ENCODE peak calls at places on chromosomes 2 and 18, in seven cellular contexts. Q is tibial nerve; U is adrenal gland; Z is naive thymus-derived CD4-positive, alpha-beta T cell; K is tibial artery; M is CD4-positive, alpha-beta memory T cell; N is neural progenitor cell. O is an unnamed sample. For H3K4me1, the result is how much of the 10 kb centered on the place peaks cover.

GRCh38 chr2:66189598-66189997 is 245.3 kb upstream of the MEIS1 start:
- DNase-seq in U (peak), Q (no peak), N (no peak), Z (no peak), K (peak), M (no peak), O (no peak)

GRCh38 chr2:162200636-162201035 is 42.6 kb downstream of the FAP start:
- DNase-seq in Q (no peak), K (no peak), M (no peak), N (no peak), Z (no peak), U (no peak), O (no peak)

GRCh38 chr2:183608747-183609146 is 484.5 kb downstream of the NUP35 start:
- DNase-seq in Q (no peak), M (no peak), N (no peak), U (no peak), K (no peak), Z (no peak), O (no peak)

GRCh38 chr2:75607988-75608683 is 38.4 kb upstream of the MRPL19 start:
- DNase-seq in Q (no peak), K (no peak), M (no peak), N (peak), Z (no peak), U (no peak), O (no peak)

GRCh38 chr2:188305271-188305670 is 13.6 kb downstream of the GULP1 start:
- DNase-seq in K (no peak), Q (no peak), Z (no peak), U (no peak), N (peak), M (no peak), O (no peak)

GRCh38 chr2:26913599-26914285 is 56.7 kb upstream of the MAPRE3 start:
- DNase-seq in M (no peak), N (peak), U (no peak), Z (no peak), K (no peak), Q (no peak), O (no peak)

GRCh38 chr2:37625156-37625555 is 46.3 kb downstream of the CDC42EP3 start:
- DNase-seq in Q (no peak), M (no peak), K (no peak), N (no peak), U (no peak), Z (no peak), O (no peak)

GRCh38 chr18:10057808-10058791 is 144.3 kb downstream of the VAPA start:
- DNase-seq in N (no peak), Z (no peak), U (no peak), K (peak), M (no peak), Q (peak), O (no peak)

GRCh38 chr2:185127412-185127811 is 529.1 kb downstream of the ZNF804A start:
- DNase-seq in N (no peak), K (no peak), U (no peak), Z (no peak), M (no peak), Q (no peak), O (no peak)

GRCh38 chr2:105391058-105391627 is 7.7 kb downstream of the FHL2 start:
- DNase-seq in N (no peak), Z (no peak), Q (no peak), U (no peak), M (no peak), K (no peak), O (no peak)

GRCh38 chr2:48905696-48906095 is 150.2 kb upstream of the LHCGR start:
- DNase-seq in N (no peak), Z (no peak), M (no peak), Q (peak), K (peak), U (no peak), O (no peak)

GRCh38 chr2:1072258-1072657 is 121.6 kb downstream of the SNTG2 start:
- DNase-seq in Q (no peak), K (no peak), Z (no peak), N (no peak), U (no peak), M (no peak), O (no peak)

GRCh38 chr2:128178650-128179460 is 87.9 kb downstream of the UGGT1 start:
- DNase-seq in Z (peak), Q (no peak), U (peak), K (no peak), N (peak), M (peak), O (peak)

GRCh38 chr18:8140841-8141501 is 468.3 kb upstream of the RAB12 start:
- DNase-seq in Z (no peak), M (no peak), U (peak), Q (no peak), K (no peak), N (no peak), O (peak)

GRCh38 chr2:51120754-51121280 is 88.9 kb upstream of the NRXN1 start:
- DNase-seq in Z (no peak), N (no peak), M (no peak), Q (no peak), K (no peak), U (no peak), O (no peak)

GRCh38 chr2:240399419-240400318 is 35.8 kb upstream of the GPC1 start:
- DNase-seq in Z (no peak), U (no peak), Q (peak), N (no peak), K (peak), M (no peak), O (peak)

GRCh38 chr2:16773080-16773713 is 107.6 kb upstream of the CYRIA start:
- DNase-seq in Z (no peak), K (no peak), Q (no peak), U (peak), N (peak), M (no peak), O (no peak)

GRCh38 chr2:29290293-29291052 is 175.3 kb downstream of the CLIP4 start:
- DNase-seq in M (no peak), Z (no peak), K (no peak), U (no peak), Q (no peak), N (peak), O (no peak)

GRCh38 chr2:200177971-200178911 is 128.3 kb upstream of the SPATS2L start:
- DNase-seq in M (no peak), U (no peak), K (no peak), Q (peak), N (no peak), Z (no peak), O (peak)

GRCh38 chr2:212711851-212712250 is 173.2 kb upstream of the ERBB4 start:
- DNase-seq in M (no peak), Q (no peak), Z (no peak), K (no peak), N (no peak), U (no peak), O (no peak)

DNA sequence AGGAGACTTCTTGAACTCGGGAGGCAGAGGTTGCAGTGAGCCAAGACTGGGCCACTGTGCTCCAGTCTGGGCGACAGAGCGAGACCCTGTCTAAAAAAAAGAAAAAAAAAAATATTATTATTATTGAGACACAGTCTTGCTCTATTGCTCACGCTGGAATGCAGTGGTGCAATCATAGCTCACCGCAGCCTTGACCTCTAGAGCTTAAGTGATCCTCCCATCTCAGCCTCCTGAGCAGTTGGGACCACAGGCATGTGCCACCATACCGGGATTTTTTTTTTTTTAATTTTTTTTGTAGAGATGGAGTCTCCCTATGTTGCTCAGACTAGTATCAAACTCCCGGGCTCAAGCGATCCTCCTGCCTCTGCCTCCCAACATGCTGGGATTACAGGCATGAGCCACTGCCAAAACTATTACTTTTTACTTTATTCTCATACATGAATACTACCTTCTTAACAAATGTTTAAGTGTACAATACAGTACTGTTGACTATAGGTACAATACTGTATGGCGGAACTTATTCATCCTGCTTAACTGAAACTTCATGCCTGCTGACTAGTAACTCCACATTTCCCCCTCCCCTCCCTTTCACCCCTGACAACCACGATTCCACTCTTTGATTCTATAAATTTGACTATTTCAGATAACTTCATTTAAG is 15.5 kb downstream of the FBXO11 start:
- DNase-seq in N (no peak), M (no peak), K (no peak), Q (no peak), U (no peak), Z (no peak), O (no peak)
- H3K4me1 ChIP-seq in N (under half), M (half or more), K (half or more), Q (under half), U (half or more), Z (under half), O (under half)

GRCh38 chr2:46696966-46697829 is 217.8 kb downstream of the TMEM247 start:
- DNase-seq in U (no peak), K (no peak), M (no peak), Z (no peak), Q (no peak), N (no peak), O (no peak)
- H3K4me1 ChIP-seq in U (under half), K (under half), M (under half), Z (under half), Q (under half), N (under half), O (under half)

DNA sequence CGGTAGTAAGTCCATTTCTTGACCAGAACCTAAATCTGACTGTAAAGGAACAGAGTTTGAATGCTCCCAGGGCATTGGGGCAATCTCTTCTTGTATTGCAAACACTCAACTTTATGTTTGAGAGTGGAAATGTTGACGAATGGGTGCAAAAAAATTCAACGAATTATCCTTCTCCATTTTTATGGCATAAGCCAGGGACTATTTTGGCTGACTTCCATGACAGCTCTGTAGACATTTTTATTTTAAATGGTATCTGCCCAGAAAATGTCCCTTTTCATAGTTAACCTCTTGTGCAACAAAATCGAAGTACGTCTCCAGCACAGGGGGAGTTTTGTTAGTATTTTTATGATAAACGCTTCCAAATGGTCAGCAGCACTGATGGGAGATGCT is 3.7 kb downstream of the MLPH start:
- DNase-seq in Z (no peak), U (no peak), Q (no peak), K (no peak), M (no peak), N (no peak), O (no peak)
- H3K4me1 ChIP-seq in Z (under half), U (under half), Q (under half), K (under half), M (under half), N (under half), O (under half)

GRCh38 chr2:64654063-64654811 is 524 bp upstream of the SERTAD2 start:
- DNase-seq in U (peak), N (peak), Z (peak), M (peak), Q (peak), K (peak), O (peak)
- H3K4me1 ChIP-seq in U (under half), N (under half), Z (under half), M (under half), Q (under half), K (under half), O (under half)

GRCh38 chr2:20593072-20594034 is 57.5 kb downstream of the HS1BP3 start:
- DNase-seq in Q (peak), N (no peak), K (peak), M (no peak), Z (no peak), U (peak), O (peak)
- H3K4me1 ChIP-seq in Q (half or more), N (under half), K (half or more), M (under half), Z (under half), U (half or more), O (under half)

GRCh38 chr18:55306338-55306737 is 281.7 kb downstream of the TCF4 start:
- DNase-seq in Q (no peak), U (no peak), Z (no peak), N (no peak), K (no peak), M (no peak), O (no peak)
- H3K4me1 ChIP-seq in Q (under half), U (under half), Z (under half), N (under half), K (under half), M (under half), O (under half)

DNA sequence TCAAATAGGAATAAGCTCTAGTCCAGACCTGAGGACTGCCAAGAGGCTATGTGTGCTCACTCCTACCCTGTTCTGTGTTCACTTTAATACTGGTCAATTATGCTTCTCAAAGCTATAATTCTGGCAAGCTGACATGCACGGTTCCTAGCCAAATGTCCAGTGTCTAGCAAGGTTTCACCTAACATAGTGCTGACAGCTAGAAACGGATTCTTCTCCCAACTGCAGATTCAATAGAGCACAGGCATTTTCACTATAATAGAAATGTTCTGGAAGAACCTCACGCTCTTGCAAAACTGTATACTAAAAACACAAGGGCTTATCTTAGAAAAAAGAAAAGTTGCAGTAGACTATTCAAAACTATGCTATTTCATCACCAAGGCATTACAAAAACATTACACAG is 45.1 kb downstream of the HDAC4 start:
- DNase-seq in Q (no peak), Z (no peak), U (no peak), K (no peak), M (no peak), N (no peak), O (no peak)
- H3K4me1 ChIP-seq in Q (under half), Z (under half), U (under half), K (under half), M (under half), N (under half), O (under half)